ENCODE peak calls at places on chromosomes 2 and 18, in five cellular contexts. X, O, T, M and P are unnamed samples.

GRCh38 chr18:3758531-3758930 is 308.6 kb downstream of the TGIF1 start:
- DNase-seq in X (peak; percentile 6), O (peak; percentile 72), T (no peak), M (no peak), P (no peak)

GRCh38 chr18:58580078-58580477 is 48.8 kb downstream of the ALPK2 start:
- DNase-seq in X (no peak), O (no peak), T (no peak), M (no peak), P (no peak)

GRCh38 chr2:154439156-154439555 is 259.3 kb upstream of the KCNJ3 start:
- DNase-seq in X (no peak), O (no peak), T (no peak), M (no peak), P (no peak)

GRCh38 chr2:590214-591175 is 86.7 kb downstream of the TMEM18 start:
- DNase-seq in X (no peak), O (no peak), T (no peak), M (no peak), P (peak; percentile 54)

GRCh38 chr2:38108907-38109731 is 33.2 kb upstream of the CYP1B1 start:
- DNase-seq in X (no peak), O (no peak), T (no peak), M (no peak), P (no peak)

GRCh38 chr2:1739322-1739957 is 4.9 kb downstream of the PXDN start:
- DNase-seq in X (no peak), O (no peak), T (no peak), M (no peak), P (no peak)

GRCh38 chr18:12362473-12363174 is 14.4 kb downstream of the AFG3L2 start:
- DNase-seq in X (no peak), O (no peak), T (no peak), M (no peak), P (no peak)

GRCh38 chr18:9105420-9105819 is 2.9 kb downstream of the NDUFV2 start:
- DNase-seq in X (no peak), O (no peak), T (no peak), M (no peak), P (no peak)

GRCh38 chr2:4973973-4974372 is 718.2 kb upstream of the SOX11 start:
- DNase-seq in X (no peak), O (no peak), T (no peak), M (no peak), P (no peak)

GRCh38 chr2:119465687-119466086 is 34.0 kb downstream of the TMEM37 start:
- DNase-seq in X (no peak), O (no peak), T (no peak), M (no peak), P (no peak)

GRCh38 chr2:217609952-217610351 is 392.8 kb downstream of the TNS1 start:
- DNase-seq in X (no peak), O (no peak), T (no peak), M (no peak), P (no peak)

GRCh38 chr2:52017836-52018235 is 985.9 kb upstream of the NRXN1 start:
- DNase-seq in X (no peak), O (no peak), T (no peak), M (no peak), P (no peak)

GRCh38 chr2:141381946-141382345 is 748.9 kb downstream of the LRP1B start:
- DNase-seq in X (no peak), O (no peak), T (no peak), M (no peak), P (no peak)

GRCh38 chr2:199100326-199101110 is 357.2 kb downstream of the SATB2 start:
- DNase-seq in X (no peak), O (no peak), T (no peak), M (no peak), P (no peak)

GRCh38 chr2:159903404-159904126 is 105.6 kb upstream of the CD302 start:
- DNase-seq in X (no peak), O (peak; percentile 62), T (peak; percentile 44), M (no peak), P (peak; percentile 46)

GRCh38 chr18:76467371-76468190 is 27.5 kb downstream of the ZNF516 start:
- DNase-seq in X (no peak), O (no peak), T (no peak), M (no peak), P (no peak)

GRCh38 chr2:108382196-108382595 is 4.4 kb downstream of the SULT1C4 start:
- DNase-seq in X (no peak), O (no peak), T (no peak), M (no peak), P (no peak)

GRCh38 chr2:127578411-127578810 is 42.9 kb downstream of the MYO7B start:
- DNase-seq in X (no peak), O (no peak), T (no peak), M (no peak), P (no peak)

GRCh38 chr18:41690332-41691110 is 264.5 kb upstream of the PIK3C3 start:
- DNase-seq in X (no peak), O (peak; percentile 3), T (no peak), M (no peak), P (no peak)

GRCh38 chr18:11570770-11571169 is 38.6 kb upstream of the SLC35G4 start:
- DNase-seq in X (no peak), O (peak; percentile 24), T (no peak), M (no peak), P (no peak)

GRCh38 chr18:74604774-74605173 is 7.1 kb downstream of the ZNF407 start:
- DNase-seq in X (no peak), O (peak; percentile 22), T (no peak), M (no peak), P (no peak)

GRCh38 chr2:26732446-26732845 is 31.6 kb upstream of the SLC35F6 start:
- DNase-seq in X (no peak), O (no peak), T (no peak), M (no peak), P (no peak)

DNA sequence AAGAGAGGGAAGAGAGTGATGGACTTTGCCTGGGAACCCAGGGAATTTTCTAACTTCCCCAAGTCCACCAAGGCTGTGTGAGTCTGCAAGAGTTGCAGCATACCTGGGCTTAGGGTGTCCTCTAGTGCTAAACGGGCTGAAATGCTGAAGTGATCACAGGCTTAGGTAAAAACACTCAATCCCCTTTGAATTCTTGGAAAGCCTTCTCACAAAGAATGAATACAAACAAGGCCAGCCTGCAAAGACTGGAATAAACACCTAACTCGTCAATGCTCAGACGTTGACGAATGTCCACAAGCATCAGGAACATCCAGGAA is 30.0 kb upstream of the BMP10 start:
- DNase-seq in X (no peak), O (no peak), T (no peak), M (no peak), P (no peak)
- TF ChIP-seq CTCF in X (no peak), O (peak; percentile 61), T (no peak), M (no peak), P (no peak)

GRCh38 chr2:232683368-232683767 is 13.8 kb upstream of the GIGYF2 start:
- DNase-seq in X (no peak), O (no peak), T (no peak), M (no peak), P (no peak)

GRCh38 chr2:232693344-232693743 is 3.8 kb upstream of the GIGYF2 start:
- DNase-seq in X (no peak), O (no peak), T (no peak), M (no peak), P (no peak)

GRCh38 chr2:232688201-232688600 is 8.9 kb upstream of the GIGYF2 start:
- DNase-seq in X (no peak), O (no peak), T (no peak), M (no peak), P (no peak)

GRCh38 chr2:232687382-232688160 is 9.6 kb upstream of the GIGYF2 start:
- DNase-seq in X (no peak), O (no peak), T (no peak), M (no peak), P (no peak)

DNA sequence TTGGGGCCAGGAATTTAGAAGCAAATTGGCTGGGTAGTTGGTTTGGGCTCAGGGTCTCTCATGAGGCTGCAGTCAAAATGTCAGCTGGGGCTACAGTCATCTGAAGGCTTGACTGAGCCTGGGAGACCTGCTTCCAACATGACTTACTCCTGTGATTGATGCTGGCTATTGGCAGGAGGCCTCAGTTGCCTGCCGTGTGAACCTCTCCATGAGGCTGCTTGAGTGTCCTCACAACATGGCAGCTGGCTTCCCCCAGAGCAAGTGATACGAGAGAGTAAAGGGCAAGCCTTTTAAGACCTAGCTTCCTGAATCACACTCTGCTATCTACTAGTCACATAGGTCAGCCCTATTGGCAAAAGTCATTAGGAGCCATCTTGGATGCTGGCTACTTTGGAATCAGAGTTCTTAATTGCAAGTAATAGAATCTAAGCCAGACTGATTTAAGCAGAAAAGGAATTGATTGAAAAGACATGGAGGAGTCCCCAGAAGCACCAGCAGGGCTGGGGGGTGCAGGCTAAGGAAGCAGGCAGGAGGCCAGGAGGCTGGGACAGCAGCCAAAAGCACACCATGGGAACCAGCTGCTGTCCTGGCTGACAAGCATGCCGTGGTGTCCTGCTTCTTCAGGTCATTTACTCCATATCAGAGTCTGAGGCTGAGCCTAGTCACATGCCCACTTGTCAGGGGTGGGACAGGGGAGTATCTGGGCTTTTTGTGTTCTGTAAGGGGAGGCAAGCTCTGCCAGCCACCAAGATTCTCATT is 7.8 kb upstream of the GIGYF2 start:
- DNase-seq in X (no peak), O (peak; percentile 48), T (no peak), M (no peak), P (no peak)
- TF ChIP-seq CTCF in X (no peak), O (no peak), T (no peak), M (no peak), P (no peak)

DNA sequence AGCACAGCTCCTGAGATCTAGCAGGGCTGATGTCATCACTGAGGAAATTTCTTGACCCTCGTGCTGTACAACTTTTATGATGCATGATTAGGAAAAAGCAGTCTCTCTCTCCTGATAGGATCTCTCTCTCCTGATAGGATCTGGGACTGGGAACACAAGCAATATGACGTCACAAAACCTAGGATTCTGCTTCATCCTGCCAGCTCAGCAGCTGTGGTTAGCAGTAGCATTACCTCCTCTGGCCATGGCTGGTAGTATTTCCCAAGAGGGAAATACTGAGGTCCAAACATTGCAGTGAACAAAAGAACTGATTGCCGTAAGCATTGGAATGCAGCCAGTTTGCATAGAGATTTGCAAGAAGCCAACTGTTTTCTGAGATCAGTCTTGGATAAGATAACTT is 521.2 kb upstream of the POU3F3 start:
- DNase-seq in X (no peak), O (no peak), T (no peak), M (no peak), P (no peak)
- TF ChIP-seq CTCF in X (no peak), O (no peak), T (no peak), M (no peak), P (no peak)

GRCh38 chr2:63186331-63186730 is 135.7 kb downstream of the OTX1 start:
- DNase-seq in X (no peak), O (no peak), T (no peak), M (no peak), P (no peak)

GRCh38 chr2:63192169-63192888 is 141.7 kb downstream of the OTX1 start:
- DNase-seq in X (no peak), O (no peak), T (no peak), M (no peak), P (no peak)

GRCh38 chr2:63194175-63194574 is 143.5 kb downstream of the OTX1 start:
- DNase-seq in X (no peak), O (no peak), T (no peak), M (no peak), P (no peak)

GRCh38 chr2:63192889-63193778 is 142.5 kb downstream of the OTX1 start:
- DNase-seq in X (no peak), O (no peak), T (no peak), M (no peak), P (no peak)

DNA sequence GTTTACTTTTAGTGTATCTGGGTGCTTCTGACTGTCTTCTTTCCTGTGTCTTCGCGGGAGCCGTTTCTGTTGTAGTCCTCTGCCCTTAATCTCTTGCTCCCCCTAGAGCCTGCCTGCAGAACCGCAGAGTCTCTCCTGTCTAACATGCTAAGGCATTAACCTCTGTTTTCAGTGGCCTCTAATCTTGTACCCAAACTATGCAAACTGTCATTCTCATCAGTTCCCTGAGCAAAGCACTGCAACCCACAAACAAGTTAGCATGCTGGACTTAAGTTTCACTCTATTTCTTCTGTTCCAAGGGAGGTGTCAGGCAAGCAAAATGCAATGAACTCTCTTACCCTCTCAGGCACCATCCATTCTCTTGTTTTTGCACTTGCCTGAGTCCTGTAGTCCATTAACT is 138.4 kb downstream of the OTX1 start:
- DNase-seq in X (peak; percentile 54), O (peak; percentile 38), T (no peak), M (peak; percentile 44), P (no peak)
- TF ChIP-seq CTCF in X (peak; percentile 95), O (peak; percentile 95), T (no peak), M (peak; percentile 50), P (peak; percentile 26)